ENCODE peak calls at places on chromosomes 11 and 22, in five cellular contexts. Q is keratinocyte, S is H9, N is endodermal cell, H is mammary epithelial cell. W is an unnamed sample. For H3K4me1, the result is how much of the 10 kb centered on the place peaks cover.

GRCh38 chr11:3710485-3711259 is 39.5 kb upstream of the CHRNA10 start:
- DNase-seq in Q (no peak), S (no peak), N (no peak), H (no peak), W (no peak)

GRCh38 chr11:503179-503981 is 3.7 kb downstream of the RNH1 start:
- DNase-seq in Q (no peak), S (no peak), N (peak), H (no peak), W (no peak)

GRCh38 chr11:64864473-64865285 is 13.7 kb downstream of the EHD1 start:
- DNase-seq in Q (no peak), S (no peak), N (no peak), H (peak), W (no peak)

GRCh38 chr22:40352763-40353162 is 6.5 kb downstream of the ADSL start:
- DNase-seq in Q (no peak), S (no peak), N (no peak), H (no peak), W (no peak)

GRCh38 chr11:11577246-11577855 is 44.5 kb downstream of the GALNT18 start:
- DNase-seq in Q (no peak), S (peak), N (peak), H (no peak), W (no peak)

GRCh38 chr11:125627236-125627910 is 2.4 kb downstream of the CHEK1 start:
- DNase-seq in Q (no peak), S (no peak), N (no peak), H (peak), W (no peak)

GRCh38 chr22:38755155-38755910 is 465 bp downstream of the SUN2 start:
- DNase-seq in Q (no peak), S (peak), N (peak), H (peak), W (no peak)

GRCh38 chr11:77287136-77287535 is 14.3 kb downstream of the GDPD4 start:
- DNase-seq in Q (no peak), S (no peak), N (no peak), H (no peak), W (no peak)

GRCh38 chr11:61075891-61076290 is 26.4 kb upstream of the CD5 start:
- DNase-seq in Q (no peak), S (no peak), N (no peak), H (peak), W (no peak)

GRCh38 chr11:132911186-132911585 is 621.1 kb downstream of the OPCML start:
- DNase-seq in Q (no peak), S (no peak), N (no peak), H (peak), W (no peak)

GRCh38 chr11:35246725-35247124 is 107.8 kb downstream of the CD44 start:
- DNase-seq in Q (no peak), S (no peak), N (no peak), H (no peak), W (no peak)

GRCh38 chr22:20779813-20780148 is 5.9 kb downstream of the SERPIND1 start:
- DNase-seq in Q (no peak), S (no peak), N (no peak), H (no peak), W (no peak)

GRCh38 chr11:93585758-93586157 is 42.6 kb upstream of the SMCO4 start:
- DNase-seq in Q (no peak), S (no peak), N (no peak), H (peak), W (no peak)

GRCh38 chr22:29336751-29337490 is 21.4 kb upstream of the RASL10A start:
- DNase-seq in Q (no peak), S (no peak), N (no peak), H (no peak), W (no peak)

GRCh38 chr11:22340803-22341581 is 2.8 kb downstream of the SLC17A6 start:
- DNase-seq in Q (no peak), S (peak), N (peak), H (no peak), W (no peak)

GRCh38 chr11:44621140-44621681 is 55.7 kb downstream of the CD82 start:
- DNase-seq in Q (no peak), S (peak), N (peak), H (no peak), W (no peak)

GRCh38 chr11:108866781-108867180 is 201.9 kb downstream of the DDX10 start:
- DNase-seq in Q (no peak), S (no peak), N (no peak), H (no peak), W (no peak)

GRCh38 chr22:19004471-19004870 is 68.4 kb upstream of the PRODH start:
- DNase-seq in Q (no peak), S (no peak), N (no peak), H (no peak), W (no peak)

GRCh38 chr11:30143098-30143705 is 87.6 kb upstream of the FSHB start:
- DNase-seq in Q (no peak), S (peak), N (peak), H (peak), W (peak)

GRCh38 chr11:76769071-76769560 is 14.0 kb upstream of the TSKU start:
- DNase-seq in Q (no peak), S (no peak), N (peak), H (no peak), W (no peak)

GRCh38 chr11:126317681-126318641 is 14.1 kb downstream of the DCPS start:
- DNase-seq in Q (no peak), S (no peak), N (no peak), H (peak), W (no peak)

GRCh38 chr11:9132203-9132878 is 40.9 kb upstream of the SCUBE2 start:
- DNase-seq in Q (no peak), S (no peak), N (no peak), H (no peak), W (no peak)

GRCh38 chr11:14789879-14790484 is 102.0 kb downstream of the CYP2R1 start:
- DNase-seq in Q (no peak), S (no peak), N (no peak), H (no peak), W (no peak)

GRCh38 chr11:46916669-46917108 is 1.7 kb downstream of the LRP4 start:
- DNase-seq in Q (no peak), S (peak), N (peak), H (peak), W (no peak)

DNA sequence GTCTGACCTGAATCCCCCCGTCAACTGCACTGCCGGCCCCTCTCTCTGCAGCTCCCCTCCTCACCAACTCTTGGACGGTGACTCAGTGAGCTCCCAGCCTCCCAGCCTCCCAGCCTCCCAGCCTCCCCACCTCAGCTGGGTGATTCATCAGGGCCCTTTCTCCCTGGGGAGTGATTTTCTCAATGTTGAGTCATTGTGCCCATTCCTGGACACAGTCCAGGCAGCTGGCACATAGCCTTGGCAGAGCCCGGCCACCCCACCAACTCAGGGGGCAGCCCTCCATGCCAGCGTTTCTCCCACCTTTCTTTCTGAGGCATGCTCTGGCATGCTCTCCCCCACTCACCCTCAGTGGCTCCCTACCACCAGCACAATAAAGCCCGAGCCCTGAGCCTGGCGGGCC is 30.7 kb downstream of the PDE2A start:
- DNase-seq in Q (peak), S (no peak), N (no peak), H (peak), W (peak)
- TF ChIP-seq CTCF in Q (no peak), S (no peak), N (no peak), H (no peak), W (no peak)

GRCh38 chr22:37119872-37120271 is 10.4 kb upstream of the TMPRSS6 start:
- DNase-seq in Q (no peak), S (no peak), N (no peak), H (no peak), W (no peak)
- H3K4me1 ChIP-seq in Q (under half), S (under half), N (under half), H (under half), W (under half)

GRCh38 chr22:42614312-42615091 is at the start of gene POLDIP3:
- DNase-seq in Q (peak), S (peak), N (peak), H (peak), W (no peak)
- TF ChIP-seq CTCF in Q (peak), S (no peak), N (peak), H (no peak), W (peak)

DNA sequence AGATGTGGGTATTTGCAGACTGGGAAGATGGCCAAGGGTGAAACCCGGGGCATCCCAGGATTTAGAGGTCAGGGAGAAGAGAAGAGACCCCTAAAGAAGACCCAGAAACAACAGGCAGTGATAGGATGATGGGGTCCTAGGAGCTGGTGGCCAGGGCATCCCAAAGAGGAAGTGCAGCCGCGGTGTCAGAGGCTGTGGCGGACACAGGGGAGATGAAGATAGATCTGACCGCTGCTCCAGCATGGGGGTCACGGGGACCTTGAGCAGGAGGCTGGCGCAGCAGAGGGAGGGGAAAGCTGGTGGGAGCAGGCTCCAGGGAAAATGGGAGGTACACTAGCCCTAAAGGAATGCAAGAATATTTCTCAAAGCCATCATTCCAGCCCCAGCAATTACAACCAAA is 47.3 kb downstream of the CTTN start:
- DNase-seq in Q (no peak), S (no peak), N (no peak), H (no peak), W (no peak)
- H3K4me1 ChIP-seq in Q (under half), S (under half), N (under half), H (under half), W (under half)

DNA sequence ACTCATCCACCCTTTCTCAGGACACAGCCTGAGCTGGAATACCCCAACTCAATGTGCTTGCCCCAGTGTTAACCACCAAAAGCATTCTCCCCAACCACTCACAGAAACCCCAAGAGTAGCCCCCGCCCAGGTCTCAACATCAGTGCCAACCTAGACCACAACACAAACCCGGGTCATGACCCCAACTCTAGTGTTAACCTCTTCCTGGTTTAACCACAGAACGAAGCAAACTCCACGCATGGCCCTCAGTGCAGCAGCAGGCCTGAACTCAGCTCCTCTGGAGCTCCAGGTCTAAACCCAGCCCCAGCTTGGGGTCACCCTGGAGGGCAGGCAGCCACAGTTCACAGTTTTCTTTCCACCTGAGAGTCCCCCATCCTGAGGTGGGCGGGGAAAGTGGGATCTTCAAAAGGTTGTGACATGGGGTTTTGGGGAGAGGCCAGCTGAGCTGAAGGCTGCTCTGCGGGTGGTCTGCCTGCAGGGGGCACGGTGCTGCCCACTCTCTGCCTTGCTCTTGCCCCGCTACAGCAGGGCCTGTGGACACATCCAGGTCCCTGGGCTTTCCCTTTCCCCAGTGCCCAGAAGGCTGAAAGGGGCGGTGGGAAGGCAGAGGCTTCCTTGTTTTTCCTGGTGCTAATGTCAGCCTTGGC is 37.9 kb downstream of the NECTIN1 start:
- DNase-seq in Q (no peak), S (no peak), N (no peak), H (peak), W (no peak)
- TF ChIP-seq CTCF in Q (no peak), S (no peak), N (peak), H (peak), W (no peak)